ENCODE peak calls at places on chromosome 16, in seven cellular contexts. U is CD8-positive, alpha-beta memory T cell; I is OCI-LY7; K is Caco-2; T is prostate gland; D is HepG2; E is endodermal cell. L is an unnamed sample.
A peak's percentile ranks its signal among the peaks of the same experiment; 100 is the strongest.

GRCh38 chr16:82880361-82880760 is 253.6 kb downstream of the CDH13 start:
- DNase-seq in T (no peak), U (no peak), I (no peak), D (no peak), K (no peak), E (no peak), L (no peak)

GRCh38 chr16:83772806-83773205 is 35.0 kb upstream of the HSBP1 start:
- DNase-seq in D (no peak), T (no peak), E (no peak), I (no peak), U (no peak), K (no peak), L (no peak)

GRCh38 chr16:20740007-20740883 is 1.4 kb downstream of the THUMPD1 start:
- DNase-seq in T (peak; percentile 40), D (peak; percentile 19), U (no peak), I (peak; percentile 59), E (no peak), K (peak; percentile 7), L (peak; percentile 15)

GRCh38 chr16:20916927-20917326 is 16.4 kb downstream of the LYRM1 start:
- DNase-seq in U (no peak), I (no peak), K (no peak), T (no peak), D (no peak), E (no peak), L (no peak)

GRCh38 chr16:83802135-83802534 is 5.6 kb upstream of the HSBP1 start:
- DNase-seq in U (no peak), K (no peak), D (no peak), T (peak; percentile 69), E (no peak), I (no peak), L (no peak)

GRCh38 chr16:64990101-64990500 is 131.8 kb downstream of the CDH11 start:
- DNase-seq in K (no peak), U (no peak), D (no peak), T (no peak), E (no peak), I (no peak), L (no peak)

GRCh38 chr16:30829130-30830071 is 42.4 kb upstream of the ZNF629 start:
- DNase-seq in K (no peak), T (no peak), E (no peak), I (no peak), D (peak; percentile 68), U (no peak), L (no peak)

GRCh38 chr16:67326472-67327309 is at the start of the genes KCTD19 and LRRC36:
- DNase-seq in K (peak; percentile 72), I (no peak), E (peak; percentile 99), U (peak; percentile 72), T (peak; percentile 35), D (peak; percentile 70), L (peak; percentile 22)

GRCh38 chr16:12587170-12587569 is 216.5 kb downstream of the CPPED1 start:
- DNase-seq in K (no peak), U (no peak), E (peak; percentile 16), D (no peak), T (no peak), I (no peak), L (no peak)

GRCh38 chr16:23962001-23962400 is 126.2 kb downstream of the PRKCB start:
- DNase-seq in U (no peak), E (no peak), I (no peak), D (no peak), K (no peak), T (no peak), L (no peak)

GRCh38 chr16:53629151-53629550 is 74.5 kb downstream of the RPGRIP1L start:
- DNase-seq in D (no peak), K (no peak), E (no peak), T (no peak), U (no peak), I (no peak), L (no peak)

GRCh38 chr16:58024673-58025350 is 742 bp upstream of the MMP15 start:
- DNase-seq in T (no peak), U (no peak), I (no peak), K (peak; percentile 97), E (peak; percentile 85), D (peak; percentile 92), L (peak; percentile 25)

GRCh38 chr16:49576173-49576494 is 202.5 kb downstream of the C16orf78 start:
- DNase-seq in D (no peak), E (no peak), I (no peak), U (no peak), K (no peak), T (no peak), L (no peak)

GRCh38 chr16:2480948-2481347 is 6.0 kb downstream of the TBC1D24 start:
- DNase-seq in T (no peak), D (no peak), K (no peak), E (no peak), I (no peak), U (no peak), L (no peak)

GRCh38 chr16:88383401-88384221 is 852 bp downstream of the ZNF469 start:
- DNase-seq in T (no peak), U (no peak), K (peak; percentile 62), D (no peak), E (peak; percentile 72), I (no peak), L (no peak)

GRCh38 chr16:11671676-11672075 is 3.4 kb downstream of the SNN start:
- DNase-seq in I (no peak), K (no peak), E (no peak), T (no peak), D (no peak), U (peak; percentile 29), L (no peak)

GRCh38 chr16:81443688-81444447 is 740 bp upstream of the CMIP start:
- DNase-seq in D (no peak), E (peak; percentile 71), I (no peak), U (peak; percentile 56), K (no peak), T (no peak), L (no peak)

GRCh38 chr16:16890964-16891363 is 512.0 kb downstream of the NPIPA7 start:
- DNase-seq in D (no peak), T (no peak), I (peak; percentile 1), U (no peak), E (peak; percentile 47), K (no peak), L (no peak)

GRCh38 chr16:51698647-51699046 is 547.6 kb upstream of the SALL1 start:
- DNase-seq in I (no peak), K (no peak), U (no peak), T (no peak), E (no peak), D (no peak), L (no peak)

GRCh38 chr16:23324727-23325126 is 22.6 kb downstream of the SCNN1B start:
- DNase-seq in K (no peak), E (no peak), D (peak; percentile 44), T (peak; percentile 79), U (no peak), I (no peak), L (no peak)

GRCh38 chr16:48971571-48972071 is 310.0 kb downstream of the CBLN1 start:
- DNase-seq in D (no peak), K (no peak), T (no peak), E (peak; percentile 50), I (no peak), U (no peak), L (no peak)

GRCh38 chr16:57318240-57318970 is 33.9 kb upstream of the PLLP start:
- DNase-seq in K (peak; percentile 58), T (no peak), D (no peak), E (peak; percentile 77), I (no peak), U (no peak), L (no peak)

GRCh38 chr16:67967183-67967955 is 1.1 kb downstream of the SLC12A4 start:
- DNase-seq in T (no peak), E (peak; percentile 70), K (no peak), D (no peak), I (peak; percentile 58), U (no peak), L (no peak)

GRCh38 chr16:57999971-58000705 is at the start of gene ZNF319:
- DNase-seq in K (no peak), D (no peak), T (no peak), I (peak; percentile 59), U (peak; percentile 51), E (peak; percentile 63), L (no peak)

GRCh38 chr16:59886021-59886420 is 1151.9 kb upstream of the GOT2 start:
- DNase-seq in E (no peak), T (peak; percentile 74), I (no peak), K (no peak), D (no peak), U (no peak), L (no peak)

DNA sequence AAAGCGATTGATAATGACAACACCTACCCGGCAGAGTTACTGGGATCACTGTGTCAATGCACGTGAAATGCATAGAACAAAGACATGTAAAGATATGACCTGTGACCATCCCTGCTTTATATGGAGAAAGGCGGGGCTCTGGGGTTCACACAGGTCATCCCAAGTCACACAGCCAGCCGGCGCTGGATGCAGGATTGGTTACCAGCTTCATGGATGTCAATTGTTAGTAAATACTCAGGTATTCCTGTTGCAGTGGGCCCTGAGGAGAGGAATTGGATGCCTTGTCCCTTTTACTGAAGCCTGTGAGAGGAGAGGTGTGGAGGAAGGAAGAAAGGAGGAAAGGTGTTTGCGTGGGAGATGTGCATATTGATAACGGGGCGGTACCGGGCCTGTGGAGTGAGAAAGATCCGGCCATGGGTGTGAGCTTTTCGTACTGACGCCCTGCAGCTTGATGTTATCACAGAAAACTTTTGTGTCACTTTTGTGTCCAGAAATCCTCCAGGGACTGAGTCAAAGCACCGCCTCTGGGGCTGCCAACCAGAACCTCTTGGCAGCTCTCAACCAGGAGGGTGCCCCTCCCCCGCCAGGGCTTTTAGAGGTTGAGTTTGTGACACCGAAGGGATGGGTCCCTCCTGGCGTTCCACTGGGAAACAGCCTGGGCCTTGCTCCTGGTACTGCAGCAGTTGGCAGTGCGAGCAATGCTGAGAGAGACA is 64.7 kb downstream of the CRISPLD2 start:
- DNase-seq in T (peak; percentile 44), U (no peak), D (peak; percentile 45), E (peak; percentile 80), K (no peak), I (no peak), L (no peak)
- H3K4me1 ChIP-seq in T (peaks cover 5% of the 10 kb centered on the region), U (no peaks in the 10 kb centered on the region), D (peaks cover 22% of the 10 kb centered on the region), E (peaks cover 14% of the 10 kb centered on the region), K (no peaks in the 10 kb centered on the region), I (peaks cover 34% of the 10 kb centered on the region), L (peaks cover 6% of the 10 kb centered on the region)

DNA sequence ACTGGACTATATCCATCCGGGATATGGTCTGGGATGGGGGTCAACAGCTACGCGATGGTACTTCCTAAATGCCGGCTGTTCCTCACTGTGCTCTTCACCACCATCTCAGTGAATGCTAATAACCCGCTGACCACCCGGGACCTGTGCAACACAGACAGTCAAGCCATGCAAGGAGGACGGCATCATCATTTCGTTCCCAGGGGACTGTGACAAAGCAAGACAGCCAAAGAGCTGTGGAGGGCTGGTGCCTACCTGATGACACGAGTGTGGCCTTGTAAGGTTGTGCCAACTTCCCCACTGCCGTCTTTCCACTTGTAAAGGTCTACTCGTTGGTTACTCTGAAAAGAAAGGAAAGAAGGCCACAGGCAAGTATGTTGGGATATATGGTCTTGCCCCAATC is 33.7 kb downstream of the WDR59 start:
- DNase-seq in T (no peak), U (no peak), I (no peak), D (no peak), E (peak; percentile 7), K (no peak), L (no peak)
- H3K36me3 ChIP-seq in T (no peaks in the 10 kb centered on the region), U (peaks cover 29% of the 10 kb centered on the region), I (peaks cover 65% of the 10 kb centered on the region), D (peaks cover 76% of the 10 kb centered on the region), E (peaks cover 58% of the 10 kb centered on the region), K (peaks cover 5% of the 10 kb centered on the region), L (no peaks in the 10 kb centered on the region)

GRCh38 chr16:73058616-73059409 is 10.9 kb upstream of the ZFHX3 start:
- DNase-seq in I (peak; percentile 60), D (no peak), E (peak; percentile 84), T (no peak), U (no peak), K (peak; percentile 64), L (no peak)
- H3K4me1 ChIP-seq in I (peaks cover 46% of the 10 kb centered on the region), D (peaks cover 48% of the 10 kb centered on the region), E (peaks cover 6% of the 10 kb centered on the region), T (peaks cover 9% of the 10 kb centered on the region), U (no peaks in the 10 kb centered on the region), K (peaks cover 36% of the 10 kb centered on the region), L (peaks cover 3% of the 10 kb centered on the region)

GRCh38 chr16:89687092-89687940 is 827 bp downstream of the CDK10 start:
- DNase-seq in E (peak; percentile 80), K (peak; percentile 95), I (peak; percentile 73), U (no peak), T (no peak), D (peak; percentile 99), L (no peak)
- H3K36me3 ChIP-seq in E (peaks cover 58% of the 10 kb centered on the region), K (peaks cover 12% of the 10 kb centered on the region), I (peaks cover 52% of the 10 kb centered on the region), U (peaks cover 11% of the 10 kb centered on the region), T (no peaks in the 10 kb centered on the region), D (no peaks in the 10 kb centered on the region), L (peaks cover 31% of the 10 kb centered on the region)